ENCODE peak calls at places on chromosome 12, in five cellular contexts. D is PC-9, A is lung, C is left ventricle myocardium inferior, N is astrocyte. H is an unnamed sample. For H3K36me3, the result is how much of the 10 kb centered on the place peaks cover.

GRCh38 chr12:80590085-80590484 is 117.3 kb upstream of the MYF6 start:
- DNase-seq in D (no peak), A (no peak), C (no peak), N (peak), H (no peak)

GRCh38 chr12:27206801-27207502 is 37.1 kb upstream of the STK38L start:
- DNase-seq in D (no peak), A (no peak), C (no peak), N (no peak), H (no peak)

GRCh38 chr12:58588771-58589170 is 331.5 kb downstream of the LRIG3 start:
- DNase-seq in D (no peak), A (no peak), C (no peak), N (no peak), H (no peak)

GRCh38 chr12:104956870-104957301 is 1.2 kb downstream of the SLC41A2 start:
- DNase-seq in D (no peak), A (no peak), C (no peak), N (no peak), H (no peak)

GRCh38 chr12:121452356-121453021 is 52.6 kb downstream of the RNF34 start:
- DNase-seq in D (peak), A (no peak), C (no peak), N (no peak), H (peak)

GRCh38 chr12:69996276-69996675 is 171.2 kb downstream of the MYRFL start:
- DNase-seq in D (no peak), A (no peak), C (no peak), N (no peak), H (no peak)

GRCh38 chr12:37672655-37673260 is 643.8 kb upstream of the ALG10B start:
- DNase-seq in D (no peak), A (no peak), C (no peak), N (no peak), H (no peak)

GRCh38 chr12:26119391-26119981 is 5.4 kb downstream of the BHLHE41 start:
- DNase-seq in D (no peak), A (no peak), C (no peak), N (peak), H (peak)

GRCh38 chr12:78530065-78530765 is 334.4 kb upstream of the SYT1 start:
- DNase-seq in D (no peak), A (no peak), C (no peak), N (peak), H (no peak)

GRCh38 chr12:42469355-42470006 is 120.1 kb downstream of the PRICKLE1 start:
- DNase-seq in D (no peak), A (no peak), C (no peak), N (no peak), H (no peak)

GRCh38 chr12:102543494-102543893 is 63.1 kb upstream of the IGF1 start:
- DNase-seq in D (no peak), A (no peak), C (no peak), N (no peak), H (no peak)

GRCh38 chr12:67269632-67270578 is 747 bp downstream of the CAND1 start:
- DNase-seq in D (peak), A (peak), C (peak), N (peak), H (peak)

GRCh38 chr12:62158416-62159360 is 101.5 kb upstream of the USP15 start:
- DNase-seq in D (no peak), A (no peak), C (no peak), N (no peak), H (no peak)

GRCh38 chr12:105378821-105379400 is 48.4 kb downstream of the C12orf75 start:
- DNase-seq in D (no peak), A (no peak), C (no peak), N (no peak), H (no peak)

GRCh38 chr12:93979189-93979588 is 169.2 kb upstream of the PLXNC1 start:
- DNase-seq in D (no peak), A (no peak), C (no peak), N (peak), H (no peak)

GRCh38 chr12:67275380-67275913 is 6.3 kb downstream of the CAND1 start:
- DNase-seq in D (peak), A (no peak), C (no peak), N (peak), H (no peak)

GRCh38 chr12:105888696-105889095 is 250.1 kb downstream of the NUAK1 start:
- DNase-seq in D (no peak), A (no peak), C (no peak), N (peak), H (no peak)

GRCh38 chr12:102917026-102917787 is at the start of gene PAH:
- DNase-seq in D (no peak), A (no peak), C (no peak), N (no peak), H (no peak)

GRCh38 chr12:56158926-56159461 is 835 bp downstream of the MYL6 start:
- DNase-seq in D (peak), A (peak), C (peak), N (peak), H (peak)

GRCh38 chr12:132071001-132071810 is 72.9 kb downstream of the DDX51 start:
- DNase-seq in D (no peak), A (no peak), C (no peak), N (no peak), H (no peak)
- H3K36me3 ChIP-seq in D (under half), A (half or more), C (half or more), N (under half), H (under half)

GRCh38 chr12:4293942-4294505 is 20.5 kb downstream of the CCND2 start:
- DNase-seq in D (no peak), A (no peak), C (no peak), N (no peak), H (no peak)

GRCh38 chr12:4289334-4289878 is 15.8 kb downstream of the CCND2 start:
- DNase-seq in D (no peak), A (no peak), C (no peak), N (no peak), H (no peak)

GRCh38 chr12:4290011-4290790 is 16.6 kb downstream of the CCND2 start:
- DNase-seq in D (no peak), A (no peak), C (no peak), N (no peak), H (no peak)

GRCh38 chr12:4293299-4293941 is 19.9 kb downstream of the CCND2 start:
- DNase-seq in D (no peak), A (no peak), C (no peak), N (no peak), H (no peak)

DNA sequence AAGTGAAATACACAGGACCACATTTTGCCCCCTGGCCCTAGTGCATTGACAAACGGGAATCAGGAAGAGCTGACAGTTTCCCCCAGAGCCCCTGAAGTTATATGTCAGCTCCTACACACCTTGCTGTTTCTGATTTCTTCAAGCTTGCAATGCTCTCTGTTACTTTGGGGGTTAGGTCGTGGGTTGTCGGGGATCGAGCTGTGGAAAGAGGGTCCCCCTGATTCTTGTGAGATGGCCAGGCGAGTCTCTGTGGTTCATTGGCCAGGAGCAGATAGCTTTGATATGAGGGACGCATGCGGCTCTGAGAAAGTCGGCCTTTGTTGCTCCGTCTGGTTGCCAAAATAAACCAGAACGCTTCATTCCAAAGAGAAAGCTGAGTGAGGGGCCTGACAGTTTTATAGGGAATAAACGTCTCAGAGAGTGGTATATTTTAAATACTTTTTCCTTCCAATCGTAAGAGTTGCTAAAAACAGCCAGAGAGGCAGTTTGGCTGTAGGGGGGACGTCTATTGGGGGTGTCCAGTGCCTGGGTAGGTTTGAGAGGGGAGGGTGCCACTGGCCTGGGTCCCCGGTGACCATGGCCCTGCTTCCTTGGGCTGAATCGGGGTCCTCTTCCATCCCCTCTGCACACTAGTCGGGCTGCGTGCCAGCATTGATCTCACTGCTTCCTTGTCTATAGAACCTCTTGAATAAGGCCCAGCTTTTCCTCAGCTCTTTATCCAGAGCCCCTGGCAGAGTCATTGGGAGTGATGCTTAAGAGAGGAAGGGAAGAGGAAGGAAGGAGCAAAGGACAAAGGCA is 18.9 kb downstream of the CCND2 start:
- DNase-seq in D (no peak), A (no peak), C (no peak), N (no peak), H (no peak)
- H3K36me3 ChIP-seq in D (under half), A (under half), C (under half), N (under half), H (under half)

GRCh38 chr12:5548152-5548933 is 116.4 kb downstream of the NTF3 start:
- DNase-seq in D (no peak), A (no peak), C (no peak), N (no peak), H (no peak)
- H3K36me3 ChIP-seq in D (under half), A (under half), C (under half), N (under half), H (under half)

GRCh38 chr12:54397157-54397556 is 12.6 kb upstream of the ZNF385A start:
- DNase-seq in D (no peak), A (no peak), C (no peak), N (no peak), H (no peak)

GRCh38 chr12:54395545-54395944 is 11.0 kb upstream of the ZNF385A start:
- DNase-seq in D (no peak), A (no peak), C (no peak), N (no peak), H (no peak)

GRCh38 chr12:54398218-54398617 is 13.7 kb upstream of the ZNF385A start:
- DNase-seq in D (no peak), A (no peak), C (no peak), N (no peak), H (no peak)

GRCh38 chr12:54401127-54401526 is 16.6 kb upstream of the ZNF385A start:
- DNase-seq in D (no peak), A (no peak), C (no peak), N (no peak), H (no peak)

DNA sequence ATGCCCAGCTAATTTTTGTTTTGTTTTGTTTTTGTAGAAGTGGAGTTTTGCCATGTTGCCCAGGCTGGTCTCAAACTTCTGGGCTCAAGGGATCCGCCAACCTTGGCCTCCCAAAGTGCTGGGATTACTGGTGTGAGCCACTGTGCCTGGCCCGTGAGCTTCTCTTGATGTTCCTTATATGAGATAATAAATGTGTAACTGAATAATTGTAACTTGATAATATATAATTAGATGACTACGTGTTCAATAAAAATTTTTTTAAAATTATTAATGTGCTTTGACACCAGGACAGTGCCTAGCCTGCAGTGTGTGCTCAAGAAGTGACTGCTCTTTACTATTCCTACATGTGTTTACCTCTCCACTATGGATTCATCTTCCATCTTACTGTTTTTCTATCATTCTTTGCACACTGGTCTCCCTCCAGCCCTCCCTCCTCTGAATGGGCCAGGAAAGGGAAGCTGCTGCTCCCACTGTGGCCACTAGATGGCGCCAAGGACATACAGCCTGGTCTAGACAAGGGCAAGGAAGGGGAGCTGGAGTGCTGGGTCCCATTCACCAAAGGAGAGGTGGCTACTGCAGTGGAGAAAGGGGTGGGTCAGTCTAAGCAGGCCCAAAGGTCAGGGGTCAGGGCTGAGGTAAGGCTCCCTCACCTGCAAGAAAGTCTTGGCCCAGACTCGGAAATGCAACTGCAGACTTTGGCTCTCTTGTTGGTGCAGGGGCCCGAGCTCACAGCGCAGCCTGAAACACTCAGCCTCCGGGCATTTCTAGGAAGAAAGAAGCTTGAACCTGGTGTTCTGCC is 14.7 kb upstream of the ZNF385A start:
- DNase-seq in D (peak), A (peak), C (peak), N (peak), H (peak)
- H3K36me3 ChIP-seq in D (under half), A (half or more), C (half or more), N (half or more), H (under half)

DNA sequence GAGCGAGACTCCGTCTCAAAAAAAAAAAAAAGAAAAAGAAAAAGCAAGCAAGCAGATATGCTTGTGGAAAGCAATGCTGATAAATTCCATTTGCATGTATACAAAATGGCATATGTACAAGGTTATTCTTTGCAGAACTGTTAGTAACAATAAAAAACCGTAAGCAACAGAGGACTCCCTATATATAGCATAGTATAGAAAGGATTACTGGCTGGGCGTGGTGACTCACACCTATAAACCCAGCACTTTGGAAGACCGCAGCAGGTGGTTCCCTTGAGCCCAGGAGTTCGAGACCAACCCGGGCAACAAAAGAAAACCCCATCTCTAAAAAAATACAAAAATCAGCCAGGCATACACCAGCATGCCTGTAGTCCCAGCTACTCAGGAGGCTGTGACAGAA is 13.5 kb downstream of the GCN1 start:
- DNase-seq in D (no peak), A (no peak), C (no peak), N (no peak), H (no peak)
- H3K36me3 ChIP-seq in D (under half), A (half or more), C (half or more), N (half or more), H (under half)

DNA sequence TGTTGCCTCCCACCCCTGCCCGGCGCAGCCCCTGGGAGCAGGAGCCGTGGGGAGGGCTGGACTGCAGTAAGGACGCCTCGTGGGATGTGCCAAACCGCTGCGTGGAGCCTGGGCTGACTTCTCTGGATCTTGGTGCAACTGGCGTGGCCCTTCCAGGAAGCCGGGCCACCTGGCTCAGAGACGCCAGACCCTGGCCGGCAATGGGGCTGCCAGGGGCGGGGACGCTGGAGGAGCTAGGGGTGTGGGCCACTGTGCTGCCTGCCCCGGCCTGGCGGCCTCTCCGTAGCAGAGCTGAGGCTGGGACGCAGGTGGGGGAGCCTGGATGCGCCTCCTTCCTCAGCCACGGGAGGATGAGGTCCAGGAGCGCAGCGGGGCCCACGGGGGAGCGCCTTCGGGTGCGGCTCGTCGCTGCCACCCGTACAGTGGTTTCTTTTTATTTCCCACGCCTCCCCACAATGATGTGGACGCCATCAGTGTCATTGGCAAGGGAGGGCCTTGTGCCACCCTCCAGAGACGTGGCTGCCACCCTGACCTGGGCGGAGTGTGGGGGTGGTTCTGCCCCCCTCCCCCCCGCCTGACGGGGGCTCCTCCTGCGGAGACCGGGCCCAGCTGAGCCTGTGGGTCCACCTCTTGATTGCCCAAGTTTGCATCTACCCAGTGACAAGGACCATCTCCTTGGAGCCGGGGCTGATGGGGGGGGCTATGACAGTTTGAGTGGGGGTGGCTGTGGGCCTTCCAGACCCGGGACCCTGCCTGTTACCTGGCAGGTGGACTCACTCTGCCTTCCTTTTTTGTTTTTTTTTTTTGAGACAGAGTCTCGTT is 11.3 kb downstream of the DDX51 start:
- DNase-seq in D (no peak), A (no peak), C (no peak), N (no peak), H (no peak)
- H3K36me3 ChIP-seq in D (under half), A (under half), C (under half), N (under half), H (under half)

GRCh38 chr12:96028538-96028937 is 6.8 kb downstream of the LTA4H start:
- DNase-seq in D (no peak), A (no peak), C (no peak), N (no peak), H (no peak)

GRCh38 chr12:96026331-96026730 is 9.1 kb downstream of the LTA4H start:
- DNase-seq in D (no peak), A (no peak), C (no peak), N (no peak), H (no peak)

GRCh38 chr12:96020314-96021003 is 14.9 kb downstream of the LTA4H start:
- DNase-seq in D (no peak), A (no peak), C (no peak), N (no peak), H (no peak)

GRCh38 chr12:96025518-96025917 is 9.9 kb downstream of the LTA4H start:
- DNase-seq in D (no peak), A (no peak), C (no peak), N (no peak), H (no peak)
- H3K36me3 ChIP-seq in D (under half), A (under half), C (half or more), N (under half), H (under half)

GRCh38 chr12:18591473-18591872 is 146.3 kb downstream of the PLCZ1 start:
- DNase-seq in D (no peak), A (no peak), C (no peak), N (no peak), H (no peak)

GRCh38 chr12:18595406-18595805 is 142.4 kb downstream of the PLCZ1 start:
- DNase-seq in D (peak), A (no peak), C (no peak), N (no peak), H (no peak)
- H3K36me3 ChIP-seq in D (under half), A (under half), C (under half), N (under half), H (under half)

H was measured in uterus.